ENCODE peak calls at places on chromosomes 1 and 21, in five cellular contexts. K is mesenchymal stem cell, W is psoas muscle, X is IMR-90, O is mammary epithelial cell. Q is an unnamed sample.

GRCh38 chr1:77540501-77541161 is 141.8 kb downstream of the ZZZ3 start:
- DNase-seq in K (peak; percentile 80), W (no peak), X (peak; percentile 51), O (peak; percentile 47), Q (no peak)

GRCh38 chr21:40143822-40144525 is 276.7 kb downstream of the PCP4 start:
- DNase-seq in K (peak; percentile 2), W (peak; percentile 23), X (peak; percentile 18), O (peak; percentile 24), Q (peak; percentile 80)

GRCh38 chr1:7552402-7552801 is 218.7 kb upstream of the VAMP3 start:
- DNase-seq in K (peak; percentile 70), W (no peak), X (peak; percentile 52), O (no peak), Q (no peak)

GRCh38 chr1:197519741-197520334 is 251.8 kb downstream of the CRB1 start:
- DNase-seq in K (peak; percentile 37), W (no peak), X (peak; percentile 12), O (peak; percentile 3), Q (no peak)

GRCh38 chr1:162192323-162192678 is 122.8 kb downstream of the NOS1AP start:
- DNase-seq in K (no peak), W (no peak), X (no peak), O (no peak), Q (no peak)

GRCh38 chr1:150528196-150528595 is 12.6 kb downstream of the FALEC start:
- DNase-seq in K (peak; percentile 65), W (no peak), X (peak; percentile 86), O (peak; percentile 47), Q (no peak)

GRCh38 chr1:150429805-150430204 is 57.4 kb upstream of the TARS2 start:
- DNase-seq in K (peak; percentile 12), W (no peak), X (peak; percentile 7), O (peak; percentile 2), Q (no peak)

GRCh38 chr1:158053276-158053675 is 59.8 kb downstream of the KIRREL1 start:
- DNase-seq in K (peak; percentile 53), W (no peak), X (peak; percentile 26), O (no peak), Q (no peak)

GRCh38 chr21:14754682-14755081 is 208.6 kb upstream of the SAMSN1 start:
- DNase-seq in K (no peak), W (no peak), X (no peak), O (no peak), Q (no peak)

GRCh38 chr1:184790642-184791041 is 36.0 kb upstream of the EDEM3 start:
- DNase-seq in K (peak; percentile 23), W (no peak), X (no peak), O (no peak), Q (no peak)

GRCh38 chr1:212561501-212561931 is 47.0 kb upstream of the ATF3 start:
- DNase-seq in K (peak; percentile 79), W (peak; percentile 20), X (peak; percentile 76), O (peak; percentile 16), Q (no peak)

GRCh38 chr1:14142397-14143095 is 442.6 kb downstream of the PRDM2 start:
- DNase-seq in K (no peak), W (no peak), X (no peak), O (no peak), Q (no peak)

GRCh38 chr1:10791117-10791951 is 5.1 kb downstream of the CASZ1 start:
- DNase-seq in K (peak; percentile 5), W (no peak), X (no peak), O (no peak), Q (no peak)

GRCh38 chr1:51697160-51697559 is 80.3 kb downstream of the OSBPL9 start:
- DNase-seq in K (no peak), W (no peak), X (no peak), O (peak; percentile 73), Q (no peak)

GRCh38 chr21:31893841-31894240 is 21.0 kb downstream of the HUNK start:
- DNase-seq in K (no peak), W (no peak), X (no peak), O (no peak), Q (no peak)

GRCh38 chr21:35619184-35619583 is 441.1 kb downstream of the SETD4 start:
- DNase-seq in K (peak; percentile 71), W (no peak), X (peak; percentile 93), O (peak; percentile 82), Q (no peak)

GRCh38 chr1:212671342-212672031 is 28.2 kb downstream of the BATF3 start:
- DNase-seq in K (peak; percentile 80), W (peak; percentile 31), X (peak; percentile 69), O (peak; percentile 90), Q (peak; percentile 77)

GRCh38 chr1:184691719-184692324 is 62.8 kb downstream of the EDEM3 start:
- DNase-seq in K (peak; percentile 75), W (no peak), X (peak; percentile 68), O (peak; percentile 41), Q (peak; percentile 29)

GRCh38 chr1:84143796-84144565 is at the start of gene PRKACB:
- DNase-seq in K (peak; percentile 61), W (no peak), X (peak; percentile 62), O (peak; percentile 27), Q (no peak)

GRCh38 chr1:113226118-113226517 is 153.1 kb downstream of the LRIG2 start:
- DNase-seq in K (no peak), W (no peak), X (no peak), O (no peak), Q (no peak)

GRCh38 chr1:230822092-230822581 is 46.2 kb downstream of the C1orf198 start:
- DNase-seq in K (no peak), W (peak; percentile 69), X (peak; percentile 43), O (no peak), Q (no peak)

GRCh38 chr1:201311356-201312011 is 28.2 kb downstream of the PKP1 start:
- DNase-seq in K (no peak), W (no peak), X (no peak), O (peak; percentile 100), Q (no peak)

GRCh38 chr1:115262886-115263285 is 75.2 kb downstream of the NGF start:
- DNase-seq in K (no peak), W (no peak), X (peak; percentile 21), O (no peak), Q (no peak)

GRCh38 chr1:15475737-15476314 is at the start of gene CELA2B:
- DNase-seq in K (no peak), W (no peak), X (no peak), O (no peak), Q (peak; percentile 35)

GRCh38 chr1:212208978-212209644 is 76.1 kb upstream of the PPP2R5A start:
- DNase-seq in K (no peak), W (no peak), X (no peak), O (no peak), Q (no peak)

GRCh38 chr21:17660449-17660848 is 47.7 kb upstream of the BTG3 start:
- DNase-seq in K (no peak), W (no peak), X (no peak), O (no peak), Q (no peak)

GRCh38 chr1:6412896-6413295 is 6.8 kb downstream of the HES2 start:
- DNase-seq in K (no peak), W (no peak), X (no peak), O (peak; percentile 77), Q (no peak)

GRCh38 chr21:43343992-43344886 is 82.7 kb downstream of the SIK1 start:
- DNase-seq in K (no peak), W (no peak), X (no peak), O (no peak), Q (no peak)

GRCh38 chr1:77056525-77056924 is 162.7 kb downstream of the PIGK start:
- DNase-seq in K (no peak), W (no peak), X (no peak), O (peak; percentile 48), Q (no peak)

GRCh38 chr1:198660341-198661056 is 21.7 kb downstream of the PTPRC start:
- DNase-seq in K (no peak), W (no peak), X (no peak), O (no peak), Q (no peak)
- H3K4me1 ChIP-seq in K (peaks cover 4% of the 10 kb centered on the region), W (no peaks in the 10 kb centered on the region), X (peaks cover 9% of the 10 kb centered on the region), O (no peaks in the 10 kb centered on the region), Q (no peaks in the 10 kb centered on the region)

DNA sequence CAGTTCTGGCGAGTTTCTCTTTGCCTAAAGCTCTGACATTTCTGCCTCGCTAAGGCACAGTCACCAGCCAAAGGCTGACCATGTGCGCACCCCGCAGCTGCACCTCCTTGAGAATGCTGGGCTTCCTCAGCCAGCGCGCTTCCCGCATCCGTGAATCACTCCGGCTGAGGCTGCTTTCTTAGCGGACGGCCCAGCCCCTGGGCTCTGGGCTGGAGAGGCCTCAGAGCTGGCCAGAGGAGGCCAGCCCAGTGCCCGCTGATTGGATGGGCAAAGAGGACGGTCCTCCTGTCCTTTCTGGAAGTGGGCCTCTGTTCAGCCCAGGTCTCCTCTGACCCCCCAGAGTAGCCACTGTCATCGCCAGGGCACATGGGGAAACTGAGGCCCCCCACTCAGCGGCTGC is 56.1 kb downstream of the PRDM16 start:
- DNase-seq in K (no peak), W (no peak), X (no peak), O (no peak), Q (no peak)
- H3K27me3 ChIP-seq in K (peaks cover 8% of the 10 kb centered on the region), W (no peaks in the 10 kb centered on the region), X (no peaks in the 10 kb centered on the region), O (no peaks in the 10 kb centered on the region), Q (no peaks in the 10 kb centered on the region)

DNA sequence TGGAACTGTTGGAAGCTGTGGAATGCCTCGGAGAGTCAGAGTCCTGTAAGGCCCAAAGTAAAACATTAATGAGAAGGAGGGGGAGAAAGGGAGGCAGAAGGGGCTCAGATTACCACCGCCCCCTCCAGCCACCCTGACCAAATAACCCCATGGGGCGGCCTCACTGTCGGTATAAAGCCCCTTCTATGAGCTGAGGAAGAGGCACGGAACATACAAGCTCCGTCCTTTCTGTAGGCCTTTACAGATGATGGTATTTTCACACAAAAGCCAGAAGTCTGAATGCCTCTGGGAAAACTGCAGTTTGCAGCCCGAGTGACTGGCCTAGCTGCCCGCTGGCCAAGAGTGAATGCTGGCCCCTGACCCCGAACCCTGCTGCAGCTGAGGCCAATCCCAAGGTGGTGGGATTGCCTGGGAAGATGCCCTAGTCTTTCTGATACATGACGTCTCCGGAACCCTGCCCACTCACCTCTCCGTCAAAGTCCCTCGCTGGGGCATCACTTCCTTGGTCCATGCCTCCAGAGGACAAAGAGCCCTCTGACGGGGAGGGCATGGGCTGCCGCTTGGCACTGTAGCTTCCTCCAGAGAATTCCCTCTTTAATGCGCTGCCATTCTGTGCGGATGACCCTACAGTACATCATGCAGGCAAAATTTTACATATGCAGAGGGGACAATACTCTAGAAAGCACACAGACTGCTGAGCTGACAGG is 54.4 kb downstream of the COQ8A start:
- DNase-seq in K (no peak), W (no peak), X (no peak), O (no peak), Q (no peak)
- H3K4me1 ChIP-seq in K (peaks cover 14% of the 10 kb centered on the region), W (peaks cover 20% of the 10 kb centered on the region), X (no peaks in the 10 kb centered on the region), O (no peaks in the 10 kb centered on the region), Q (peaks cover 19% of the 10 kb centered on the region)

GRCh38 chr1:17222557-17222956 is 17.6 kb downstream of the PADI1 start:
- DNase-seq in K (no peak), W (no peak), X (no peak), O (no peak), Q (no peak)

GRCh38 chr1:17220287-17220686 is 15.4 kb downstream of the PADI1 start:
- DNase-seq in K (no peak), W (no peak), X (no peak), O (no peak), Q (no peak)

GRCh38 chr1:17227358-17227915 is 21.5 kb upstream of the PADI3 start:
- DNase-seq in K (no peak), W (no peak), X (no peak), O (no peak), Q (peak; percentile 20)

GRCh38 chr1:17225140-17225539 is 20.2 kb downstream of the PADI1 start:
- DNase-seq in K (no peak), W (no peak), X (no peak), O (no peak), Q (no peak)

DNA sequence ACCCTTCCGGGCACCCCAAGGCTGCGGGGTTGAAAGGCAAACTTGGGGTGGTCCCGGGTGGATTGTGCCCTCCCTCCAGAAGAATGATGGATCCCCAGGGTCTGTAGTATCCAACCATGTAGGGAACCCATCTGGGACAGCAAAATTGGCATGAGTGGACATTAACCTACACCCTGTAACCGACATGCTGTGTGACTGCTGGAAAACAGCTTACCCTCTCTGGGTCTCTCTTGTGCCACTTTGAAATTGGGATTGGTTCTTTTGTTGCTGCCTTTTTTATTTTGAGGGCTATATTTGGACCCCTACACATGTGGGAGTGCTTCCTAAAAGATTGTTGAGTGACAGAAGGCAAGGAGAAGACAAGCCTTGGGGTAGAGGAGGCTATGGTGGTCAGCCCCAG is 19.5 kb downstream of the PADI1 start:
- DNase-seq in K (no peak), W (no peak), X (no peak), O (no peak), Q (no peak)
- H3K27me3 ChIP-seq in K (peaks cover 65% of the 10 kb centered on the region), W (no peaks in the 10 kb centered on the region), X (peaks cover 37% of the 10 kb centered on the region), O (no peaks in the 10 kb centered on the region), Q (no peaks in the 10 kb centered on the region)

Q was measured in testis.